ENCODE peak calls at places on chromosome 1, in ten cellular contexts. W is astrocyte of the hippocampus; A is NB4; F is Calu3; G is activated T-cell treated with anti-CD3 and anti-CD28 coated beads, Interleukin-2, amount 50 U/mL, for 4 hours; J is NCI-H748 treated with DMSO at 0.1 percent for 48 hours; V is GM10248; E is activated B cell treated with CpG ODN at 0.5 μM for 24 hours; R is heart left ventricle; H is NCI-H187 treated with DMSO at 0.1 percent for 48 hours. Y is an unnamed sample.

GRCh38 chr1:34985063-34985770 is at the start of gene TMEM35B:
- DNase-seq in W (peak; percentile 82), A (peak; percentile 74), F (peak; percentile 74), G (peak; percentile 74), J (no peak), V (peak; percentile 86), E (peak; percentile 74), R (peak; percentile 75), H (no peak), Y (no peak)

GRCh38 chr1:114353233-114353632 is 157.8 kb downstream of the TRIM33 start:
- DNase-seq in W (peak; percentile 94), A (peak; percentile 4), F (no peak), G (no peak), J (no peak), V (no peak), E (no peak), R (peak; percentile 80), H (no peak), Y (no peak)

GRCh38 chr1:5758000-5758858 is 234.0 kb downstream of the NPHP4 start:
- DNase-seq in W (no peak), A (no peak), F (no peak), G (no peak), J (no peak), V (no peak), E (no peak), R (peak; percentile 11), H (no peak), Y (no peak)

GRCh38 chr1:175629318-175629694 is 114.1 kb downstream of the TNR start:
- DNase-seq in W (peak; percentile 60), A (no peak), F (no peak), G (no peak), J (no peak), V (no peak), E (no peak), R (no peak), H (no peak), Y (no peak)

GRCh38 chr1:203593723-203594122 is 32.9 kb upstream of the ATP2B4 start:
- DNase-seq in W (no peak), A (peak; percentile 51), F (peak; percentile 39), G (peak; percentile 45), J (no peak), V (no peak), E (peak; percentile 23), R (peak; percentile 71), H (no peak), Y (no peak)

GRCh38 chr1:25556791-25557476 is 13.5 kb downstream of the LDLRAP1 start:
- DNase-seq in W (peak; percentile 62), A (peak; percentile 63), F (peak; percentile 52), G (no peak), J (no peak), V (no peak), E (no peak), R (no peak), H (no peak), Y (no peak)

GRCh38 chr1:109274533-109275476 is 8.1 kb downstream of the PSRC1 start:
- DNase-seq in W (peak; percentile 81), A (no peak), F (peak; percentile 71), G (no peak), J (no peak), V (no peak), E (no peak), R (no peak), H (no peak), Y (no peak)

GRCh38 chr1:236009193-236009592 is 55.7 kb downstream of the NID1 start:
- DNase-seq in W (no peak), A (no peak), F (no peak), G (no peak), J (no peak), V (no peak), E (no peak), R (no peak), H (no peak), Y (no peak)

GRCh38 chr1:223074427-223074826 is 68.6 kb downstream of the TLR5 start:
- DNase-seq in W (no peak), A (no peak), F (no peak), G (no peak), J (no peak), V (no peak), E (no peak), R (no peak), H (no peak), Y (no peak)

GRCh38 chr1:48940354-48940753 is 163.7 kb upstream of the BEND5 start:
- DNase-seq in W (no peak), A (no peak), F (no peak), G (no peak), J (no peak), V (no peak), E (no peak), R (no peak), H (no peak), Y (no peak)

GRCh38 chr1:115596080-115596795 is 45.5 kb upstream of the VANGL1 start:
- DNase-seq in W (peak; percentile 2), A (no peak), F (no peak), G (no peak), J (no peak), V (no peak), E (no peak), R (no peak), H (no peak), Y (no peak)

GRCh38 chr1:40939320-40940059 is 40.0 kb upstream of the CTPS1 start:
- DNase-seq in W (no peak), A (peak; percentile 73), F (peak; percentile 23), G (no peak), J (no peak), V (no peak), E (no peak), R (no peak), H (no peak), Y (no peak)

GRCh38 chr1:155976913-155977606 is 1.3 kb downstream of the ARHGEF2 start:
- DNase-seq in W (no peak), A (peak; percentile 54), F (no peak), G (peak; percentile 18), J (no peak), V (no peak), E (no peak), R (no peak), H (no peak), Y (no peak)

GRCh38 chr1:941588-942383 is 17.3 kb downstream of the NOC2L start:
- DNase-seq in W (peak; percentile 91), A (peak; percentile 76), F (peak; percentile 44), G (no peak), J (peak; percentile 48), V (peak; percentile 61), E (peak; percentile 41), R (peak; percentile 77), H (peak; percentile 19), Y (peak; percentile 43)

GRCh38 chr1:94962745-94963265 is 35.9 kb upstream of the CNN3 start:
- DNase-seq in W (no peak), A (peak; percentile 87), F (peak; percentile 17), G (no peak), J (no peak), V (peak; percentile 54), E (peak; percentile 17), R (no peak), H (no peak), Y (no peak)

GRCh38 chr1:68111804-68112436 is 61.5 kb upstream of the DIRAS3 start:
- DNase-seq in W (peak; percentile 94), A (peak; percentile 32), F (peak; percentile 59), G (no peak), J (peak; percentile 77), V (no peak), E (no peak), R (peak; percentile 75), H (peak; percentile 46), Y (no peak)

GRCh38 chr1:235917267-235917811 is 50.6 kb upstream of the LYST start:
- DNase-seq in W (peak; percentile 98), A (peak; percentile 93), F (peak; percentile 77), G (peak; percentile 55), J (no peak), V (peak; percentile 70), E (no peak), R (peak; percentile 62), H (no peak), Y (no peak)

Y was measured in NCI-H1417 treated with DMSO at 0.1 percent for 48 hours.